ENCODE peak calls at places on chromosomes 1 and 21, in six cellular contexts. One of them, this sample, is unnamed.

GRCh38 chr1:60972841-60973364 is 109.5 kb upstream of the NFIA start:
- DNase-seq in B cell: no peak
- DNase-seq in PC-3: peak; percentile 83
- DNase-seq in right lobe of liver: no peak
- DNase-seq in H9: no peak
- DNase-seq in fibroblast of the aortic adventitia: peak; percentile 84
- DNase-seq in this sample: no peak

GRCh38 chr1:71473331-71473730 is 392.5 kb upstream of the ZRANB2 start:
- DNase-seq in B cell: no peak
- DNase-seq in PC-3: no peak
- DNase-seq in right lobe of liver: no peak
- DNase-seq in H9: no peak
- DNase-seq in fibroblast of the aortic adventitia: no peak
- DNase-seq in this sample: no peak

GRCh38 chr1:209895709-209896108 is 42.3 kb upstream of the SYT14 start:
- DNase-seq in B cell: no peak
- DNase-seq in PC-3: peak; percentile 96
- DNase-seq in right lobe of liver: no peak
- DNase-seq in H9: no peak
- DNase-seq in fibroblast of the aortic adventitia: peak; percentile 81
- DNase-seq in this sample: no peak

GRCh38 chr21:39111928-39112327 is 71.3 kb downstream of the PSMG1 start:
- DNase-seq in B cell: no peak
- DNase-seq in PC-3: no peak
- DNase-seq in right lobe of liver: no peak
- DNase-seq in H9: no peak
- DNase-seq in fibroblast of the aortic adventitia: peak; percentile 91
- DNase-seq in this sample: no peak

GRCh38 chr1:234597894-234598293 is 12.1 kb downstream of the IRF2BP2 start:
- DNase-seq in B cell: peak; percentile 69
- DNase-seq in PC-3: peak; percentile 58
- DNase-seq in right lobe of liver: no peak
- DNase-seq in H9: no peak
- DNase-seq in fibroblast of the aortic adventitia: peak; percentile 72
- DNase-seq in this sample: no peak

GRCh38 chr1:79749607-79750006 is 743.1 kb upstream of the ADGRL4 start:
- DNase-seq in B cell: no peak
- DNase-seq in PC-3: peak; percentile 45
- DNase-seq in right lobe of liver: no peak
- DNase-seq in H9: no peak
- DNase-seq in fibroblast of the aortic adventitia: no peak
- DNase-seq in this sample: no peak

GRCh38 chr1:117077267-117077666 is 17.1 kb downstream of the TTF2 start:
- DNase-seq in B cell: no peak
- DNase-seq in PC-3: peak; percentile 88
- DNase-seq in right lobe of liver: no peak
- DNase-seq in H9: no peak
- DNase-seq in fibroblast of the aortic adventitia: peak; percentile 89
- DNase-seq in this sample: no peak

GRCh38 chr1:94298861-94299260 is 61.5 kb upstream of the ARHGAP29 start:
- DNase-seq in B cell: no peak
- DNase-seq in PC-3: no peak
- DNase-seq in right lobe of liver: no peak
- DNase-seq in H9: no peak
- DNase-seq in fibroblast of the aortic adventitia: peak; percentile 77
- DNase-seq in this sample: no peak

GRCh38 chr1:161970633-161971032 is 53.0 kb downstream of the OLFML2B start:
- DNase-seq in B cell: no peak
- DNase-seq in PC-3: no peak
- DNase-seq in right lobe of liver: no peak
- DNase-seq in H9: no peak
- DNase-seq in fibroblast of the aortic adventitia: no peak
- DNase-seq in this sample: no peak

GRCh38 chr1:87151500-87152421 is 176.9 kb upstream of the LMO4 start:
- DNase-seq in B cell: peak; percentile 50
- DNase-seq in PC-3: no peak
- DNase-seq in right lobe of liver: peak; percentile 52
- DNase-seq in H9: peak; percentile 85
- DNase-seq in fibroblast of the aortic adventitia: peak; percentile 52
- DNase-seq in this sample: peak; percentile 53

GRCh38 chr21:36722370-36723368 is 23.8 kb downstream of the SIM2 start:
- DNase-seq in B cell: no peak
- DNase-seq in PC-3: no peak
- DNase-seq in right lobe of liver: peak; percentile 20
- DNase-seq in H9: no peak
- DNase-seq in fibroblast of the aortic adventitia: no peak
- DNase-seq in this sample: no peak

GRCh38 chr1:13513885-13514546 is at the start of gene LRRC38:
- DNase-seq in B cell: no peak
- DNase-seq in PC-3: peak; percentile 18
- DNase-seq in right lobe of liver: no peak
- DNase-seq in H9: peak; percentile 71
- DNase-seq in fibroblast of the aortic adventitia: no peak
- DNase-seq in this sample: no peak

GRCh38 chr1:234603221-234604204 is 6.5 kb downstream of the IRF2BP2 start:
- DNase-seq in B cell: no peak
- DNase-seq in PC-3: peak; percentile 22
- DNase-seq in right lobe of liver: no peak
- DNase-seq in H9: no peak
- DNase-seq in fibroblast of the aortic adventitia: peak; percentile 74
- DNase-seq in this sample: no peak

GRCh38 chr1:155760751-155761475 is 72.0 kb downstream of the DAP3 start:
- DNase-seq in B cell: no peak
- DNase-seq in PC-3: peak; percentile 49
- DNase-seq in right lobe of liver: no peak
- DNase-seq in H9: no peak
- DNase-seq in fibroblast of the aortic adventitia: no peak
- DNase-seq in this sample: no peak

GRCh38 chr1:23960291-23960718 is 677 bp downstream of the PNRC2 start:
- DNase-seq in B cell: no peak
- DNase-seq in PC-3: no peak
- DNase-seq in right lobe of liver: no peak
- DNase-seq in H9: no peak
- DNase-seq in fibroblast of the aortic adventitia: peak; percentile 71
- DNase-seq in this sample: no peak
- TF ChIP-seq CTCF in B cell: no peak
- TF ChIP-seq CTCF in PC-3: no peak
- TF ChIP-seq CTCF in right lobe of liver: no peak
- TF ChIP-seq CTCF in H9: no peak
- TF ChIP-seq CTCF in fibroblast of the aortic adventitia: no peak
- TF ChIP-seq CTCF in this sample: no peak

GRCh38 chr1:26831546-26832248 is 5.2 kb downstream of the ZDHHC18 start:
- DNase-seq in B cell: no peak
- DNase-seq in PC-3: peak; percentile 72
- DNase-seq in right lobe of liver: peak; percentile 71
- DNase-seq in H9: no peak
- DNase-seq in fibroblast of the aortic adventitia: no peak
- DNase-seq in this sample: no peak

GRCh38 chr1:26832249-26832960 is 5.9 kb downstream of the ZDHHC18 start:
- DNase-seq in B cell: no peak
- DNase-seq in PC-3: no peak
- DNase-seq in right lobe of liver: no peak
- DNase-seq in H9: no peak
- DNase-seq in fibroblast of the aortic adventitia: no peak
- DNase-seq in this sample: no peak

GRCh38 chr1:26829214-26829911 is 2.9 kb downstream of the ZDHHC18 start:
- DNase-seq in B cell: no peak
- DNase-seq in PC-3: no peak
- DNase-seq in right lobe of liver: no peak
- DNase-seq in H9: no peak
- DNase-seq in fibroblast of the aortic adventitia: no peak
- DNase-seq in this sample: no peak

GRCh38 chr1:26831059-26831458 is 4.6 kb downstream of the ZDHHC18 start:
- DNase-seq in B cell: no peak
- DNase-seq in PC-3: no peak
- DNase-seq in right lobe of liver: no peak
- DNase-seq in H9: no peak
- DNase-seq in fibroblast of the aortic adventitia: no peak
- DNase-seq in this sample: no peak

DNA sequence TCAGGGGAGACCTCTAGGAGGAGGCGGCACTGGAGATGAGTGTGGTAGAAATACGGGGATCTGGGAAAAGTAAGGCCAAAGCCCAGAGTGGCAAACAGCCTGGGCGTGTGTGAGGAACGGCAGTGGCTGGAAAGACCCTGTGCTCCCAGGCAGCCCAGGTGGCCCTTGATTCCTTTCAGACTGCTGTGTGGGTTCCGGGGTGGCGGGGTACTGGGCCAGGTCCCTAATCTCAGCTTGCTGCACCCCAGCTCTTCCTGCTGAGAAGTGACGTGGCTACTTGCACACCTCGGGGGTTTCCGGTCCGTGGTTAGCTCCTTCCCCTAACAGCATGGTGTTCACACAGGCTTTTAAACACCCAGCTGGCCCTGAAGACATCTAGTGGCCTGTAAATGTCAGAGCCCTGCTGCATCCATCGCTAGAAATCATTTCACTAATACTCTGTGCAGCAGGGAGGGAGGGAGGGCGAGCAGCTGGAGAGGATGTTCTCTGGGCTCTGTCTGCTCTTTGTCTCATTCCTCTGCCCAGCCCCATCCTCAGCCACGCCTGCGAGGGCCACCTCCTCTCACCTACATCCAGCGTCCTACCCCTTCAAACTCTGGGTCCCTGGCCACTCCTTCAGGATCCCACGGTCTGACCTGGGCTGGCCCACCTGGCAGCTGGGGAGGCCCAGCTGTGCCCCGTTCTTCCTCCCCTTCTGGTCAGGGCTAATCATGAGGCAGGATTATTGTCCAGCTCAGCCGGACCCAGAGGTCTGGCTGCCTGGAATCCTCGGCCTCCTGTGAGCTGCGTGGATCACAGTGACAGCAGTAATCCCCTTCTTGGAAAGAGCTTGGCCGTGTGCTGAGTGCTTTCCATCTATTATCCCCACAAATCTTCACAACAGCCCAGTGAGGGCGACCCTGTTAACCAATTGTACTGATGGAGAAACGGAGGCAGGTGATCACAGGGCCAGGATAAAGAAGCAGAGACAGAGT is 7.2 kb downstream of the ZDHHC18 start:
- DNase-seq in B cell: peak; percentile 93
- DNase-seq in PC-3: no peak
- DNase-seq in right lobe of liver: peak; percentile 66
- DNase-seq in H9: no peak
- DNase-seq in fibroblast of the aortic adventitia: no peak
- DNase-seq in this sample: no peak
- TF ChIP-seq CTCF in B cell: peak; percentile 58
- TF ChIP-seq CTCF in PC-3: no peak
- TF ChIP-seq CTCF in right lobe of liver: no peak
- TF ChIP-seq CTCF in H9: no peak
- TF ChIP-seq CTCF in fibroblast of the aortic adventitia: no peak
- TF ChIP-seq CTCF in this sample: no peak

GRCh38 chr1:176785046-176785445 is 322.1 kb downstream of the PAPPA2 start:
- DNase-seq in B cell: no peak
- DNase-seq in PC-3: no peak
- DNase-seq in right lobe of liver: no peak
- DNase-seq in H9: no peak
- DNase-seq in fibroblast of the aortic adventitia: peak; percentile 27
- DNase-seq in this sample: no peak

GRCh38 chr1:176786274-176786673 is 323.3 kb downstream of the PAPPA2 start:
- DNase-seq in B cell: no peak
- DNase-seq in PC-3: no peak
- DNase-seq in right lobe of liver: no peak
- DNase-seq in H9: no peak
- DNase-seq in fibroblast of the aortic adventitia: no peak
- DNase-seq in this sample: no peak

GRCh38 chr1:176783281-176783680 is 320.3 kb downstream of the PAPPA2 start:
- DNase-seq in B cell: no peak
- DNase-seq in PC-3: no peak
- DNase-seq in right lobe of liver: no peak
- DNase-seq in H9: no peak
- DNase-seq in fibroblast of the aortic adventitia: no peak
- DNase-seq in this sample: no peak

GRCh38 chr1:176789571-176790090 is 326.7 kb downstream of the PAPPA2 start:
- DNase-seq in B cell: no peak
- DNase-seq in PC-3: no peak
- DNase-seq in right lobe of liver: no peak
- DNase-seq in H9: no peak
- DNase-seq in fibroblast of the aortic adventitia: peak; percentile 37
- DNase-seq in this sample: no peak

DNA sequence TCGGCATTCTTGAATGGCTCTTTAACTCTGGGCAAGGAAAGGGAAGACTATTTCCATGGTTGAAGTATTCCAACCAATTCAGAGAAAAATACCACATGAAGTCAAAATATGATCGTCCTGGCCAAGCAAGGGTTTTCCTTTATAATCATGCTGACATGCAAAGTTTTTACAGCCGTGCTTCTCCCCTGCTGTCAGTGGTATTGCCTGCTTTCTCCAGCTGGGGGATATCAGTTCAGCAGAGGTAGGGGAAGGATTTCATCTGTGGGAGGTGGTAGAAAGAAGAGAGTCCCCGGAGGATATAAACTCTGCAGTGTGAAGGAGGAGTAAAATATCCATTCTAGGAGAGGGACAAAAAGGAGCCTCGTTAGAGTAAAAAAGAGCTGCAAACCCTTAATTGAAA is 322.8 kb downstream of the PAPPA2 start:
- DNase-seq in B cell: no peak
- DNase-seq in PC-3: no peak
- DNase-seq in right lobe of liver: no peak
- DNase-seq in H9: no peak
- DNase-seq in fibroblast of the aortic adventitia: peak; percentile 21
- DNase-seq in this sample: no peak
- TF ChIP-seq CTCF in B cell: no peak
- TF ChIP-seq CTCF in PC-3: no peak
- TF ChIP-seq CTCF in right lobe of liver: no peak
- TF ChIP-seq CTCF in H9: no peak
- TF ChIP-seq CTCF in fibroblast of the aortic adventitia: no peak
- TF ChIP-seq CTCF in this sample: no peak

GRCh38 chr1:207173396-207173795 is 69.4 kb downstream of the C4BPA start:
- DNase-seq in B cell: no peak
- DNase-seq in PC-3: no peak
- DNase-seq in right lobe of liver: no peak
- DNase-seq in H9: no peak
- DNase-seq in fibroblast of the aortic adventitia: no peak
- DNase-seq in this sample: no peak
- TF ChIP-seq CTCF in B cell: no peak
- TF ChIP-seq CTCF in PC-3: no peak
- TF ChIP-seq CTCF in right lobe of liver: no peak
- TF ChIP-seq CTCF in H9: no peak
- TF ChIP-seq CTCF in fibroblast of the aortic adventitia: no peak
- TF ChIP-seq CTCF in this sample: no peak